ENCODE peak calls at places on chromosomes 7 and 10, in six cellular contexts. B, S, J, Z, H and D are unnamed samples.

GRCh38 chr10:16828731-16829175 is 11.5 kb upstream of the RSU1 start:
- DNase-seq in B (no peak), S (no peak), J (no peak), Z (no peak), H (no peak), D (no peak)

GRCh38 chr10:84194424-84195043 is at the start of gene CDHR1:
- DNase-seq in B (no peak), S (no peak), J (no peak), Z (peak; percentile 85), H (peak; percentile 72), D (peak; percentile 81)

GRCh38 chr10:124732931-124733536 is 11.1 kb downstream of the FAM53B start:
- DNase-seq in B (no peak), S (no peak), J (no peak), Z (peak; percentile 66), H (peak; percentile 79), D (peak; percentile 59)

GRCh38 chr10:121337356-121337936 is 260.8 kb downstream of the FGFR2 start:
- DNase-seq in B (no peak), S (no peak), J (no peak), Z (no peak), H (no peak), D (no peak)

GRCh38 chr7:38190010-38190409 is 12.0 kb downstream of the STARD3NL start:
- DNase-seq in B (no peak), S (no peak), J (no peak), Z (no peak), H (no peak), D (no peak)

GRCh38 chr10:34183397-34183796 is 631.7 kb downstream of the PARD3 start:
- DNase-seq in B (no peak), S (no peak), J (no peak), Z (no peak), H (no peak), D (no peak)

GRCh38 chr7:151599401-151600227 is 79.9 kb upstream of the RHEB start:
- DNase-seq in B (peak; percentile 68), S (peak; percentile 66), J (peak; percentile 37), Z (no peak), H (no peak), D (no peak)

GRCh38 chr10:116836902-116837513 is 12.3 kb upstream of the ENO4 start:
- DNase-seq in B (no peak), S (no peak), J (no peak), Z (no peak), H (no peak), D (no peak)

GRCh38 chr7:129980667-129981066 is 27.9 kb upstream of the UBE2H start:
- DNase-seq in B (no peak), S (no peak), J (no peak), Z (no peak), H (no peak), D (no peak)

GRCh38 chr10:50552771-50553535 is 70.8 kb downstream of the SGMS1 start:
- DNase-seq in B (no peak), S (peak; percentile 30), J (no peak), Z (no peak), H (peak; percentile 56), D (no peak)
- TF ChIP-seq CTCF in B (no peak), S (peak; percentile 23), J (no peak), Z (no peak), H (peak; percentile 23), D (peak; percentile 31)

DNA sequence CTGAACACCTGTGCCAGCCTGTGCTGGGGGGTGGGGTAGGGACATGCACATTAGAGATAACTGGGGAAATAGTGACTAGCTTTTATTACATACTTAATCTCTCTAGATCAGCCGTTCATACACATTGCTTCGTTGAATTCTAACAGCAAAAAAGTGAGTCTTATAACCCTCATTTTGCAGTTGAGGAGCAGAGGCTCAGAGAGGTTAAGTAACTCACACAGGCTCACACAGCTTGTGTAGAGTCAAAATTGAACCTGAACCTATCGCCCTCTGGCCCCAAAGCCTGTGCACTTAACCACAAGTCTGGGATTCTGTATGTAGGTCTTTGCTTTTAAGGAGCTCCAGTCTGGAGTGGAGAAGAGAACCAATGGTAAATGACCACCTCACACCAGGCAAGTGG is 59.9 kb downstream of the CDH23 start:
- DNase-seq in B (no peak), S (no peak), J (no peak), Z (no peak), H (no peak), D (no peak)
- TF ChIP-seq CTCF in B (no peak), S (no peak), J (no peak), Z (no peak), H (no peak), D (no peak)

GRCh38 chr10:46301721-46302479 is 15.1 kb downstream of the ANTXRL start:
- DNase-seq in B (no peak), S (no peak), J (no peak), Z (no peak), H (no peak), D (no peak)
- TF ChIP-seq CTCF in B (no peak), S (no peak), J (no peak), Z (no peak), H (no peak), D (no peak)

GRCh38 chr10:106278385-106278784 is 886.1 kb downstream of the SORCS1 start:
- DNase-seq in B (no peak), S (no peak), J (no peak), Z (no peak), H (no peak), D (no peak)
- TF ChIP-seq CTCF in B (no peak), S (no peak), J (no peak), Z (no peak), H (no peak), D (no peak)

GRCh38 chr10:112689327-112689726 is 242.3 kb downstream of the VTI1A start:
- DNase-seq in B (peak; percentile 10), S (peak; percentile 63), J (peak; percentile 12), Z (no peak), H (peak; percentile 14), D (no peak)
- TF ChIP-seq CTCF in B (peak; percentile 38), S (peak; percentile 51), J (no peak), Z (no peak), H (no peak), D (peak; percentile 10)

DNA sequence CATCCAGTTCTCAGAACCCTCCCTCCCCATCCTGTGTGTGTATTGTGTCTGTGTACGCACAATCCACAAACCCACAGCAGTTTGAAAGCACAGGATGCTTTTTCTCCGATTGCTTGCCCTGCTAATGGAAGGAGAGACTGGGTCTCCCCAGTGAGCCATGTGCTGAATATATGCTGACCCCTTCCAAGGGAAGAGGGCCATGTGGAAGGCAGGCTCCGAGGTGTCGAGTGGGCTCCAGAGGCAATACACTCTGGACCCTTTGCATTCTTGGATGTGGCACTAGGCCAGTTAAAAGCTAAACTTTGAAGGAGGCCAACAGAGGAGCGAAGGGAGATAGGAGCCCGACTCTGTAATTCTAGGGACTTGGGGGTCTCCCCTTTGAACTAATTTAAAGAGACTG is 10.7 kb downstream of the DUSP5 start:
- DNase-seq in B (no peak), S (no peak), J (no peak), Z (no peak), H (no peak), D (no peak)
- TF ChIP-seq CTCF in B (no peak), S (no peak), J (no peak), Z (no peak), H (no peak), D (no peak)

DNA sequence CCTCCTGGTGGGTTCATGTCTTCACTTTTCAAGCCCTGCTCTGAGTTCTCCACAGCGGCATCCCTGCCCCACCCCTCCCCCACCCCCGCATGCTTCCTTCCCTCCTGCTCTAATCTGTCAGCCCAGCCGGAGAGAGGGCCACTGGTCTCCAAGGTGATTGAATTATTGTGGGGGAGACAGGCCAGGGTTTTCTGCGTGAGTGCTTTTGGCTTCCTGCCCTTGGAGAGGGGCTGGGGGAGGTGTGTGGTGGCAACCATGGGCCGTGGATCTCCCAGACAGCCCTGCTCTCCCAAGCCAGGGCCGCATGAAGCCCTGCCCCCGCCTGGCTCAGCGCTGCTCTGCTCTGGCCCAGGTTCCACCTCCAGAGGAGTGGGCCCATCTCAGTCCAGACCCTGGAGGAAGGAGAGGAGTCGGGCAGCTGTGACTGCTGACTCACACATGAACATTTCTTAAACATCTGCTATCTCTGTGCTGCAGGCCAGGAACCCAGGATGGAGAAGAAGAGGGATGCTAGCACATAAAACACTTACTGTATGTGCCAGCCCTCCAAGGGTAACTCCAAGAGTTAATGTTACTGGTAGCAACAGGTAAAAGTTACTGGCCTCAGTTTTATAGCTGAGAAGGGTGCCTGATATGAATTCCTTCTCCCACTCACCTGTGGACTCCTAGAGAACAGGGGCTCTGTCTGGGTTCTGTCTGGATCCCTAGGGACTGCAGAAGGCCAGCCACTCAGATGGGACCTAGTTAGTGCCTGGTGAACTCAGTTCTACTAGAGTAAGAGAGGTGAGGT is 110.0 kb downstream of the ZMIZ1 start:
- DNase-seq in B (no peak), S (no peak), J (no peak), Z (no peak), H (no peak), D (no peak)
- TF ChIP-seq CTCF in B (no peak), S (no peak), J (no peak), Z (no peak), H (no peak), D (no peak)

GRCh38 chr7:28157826-28158416 is 22.7 kb downstream of the JAZF1 start:
- DNase-seq in B (no peak), S (no peak), J (no peak), Z (no peak), H (no peak), D (no peak)
- TF ChIP-seq CTCF in B (no peak), S (no peak), J (no peak), Z (no peak), H (no peak), D (no peak)

DNA sequence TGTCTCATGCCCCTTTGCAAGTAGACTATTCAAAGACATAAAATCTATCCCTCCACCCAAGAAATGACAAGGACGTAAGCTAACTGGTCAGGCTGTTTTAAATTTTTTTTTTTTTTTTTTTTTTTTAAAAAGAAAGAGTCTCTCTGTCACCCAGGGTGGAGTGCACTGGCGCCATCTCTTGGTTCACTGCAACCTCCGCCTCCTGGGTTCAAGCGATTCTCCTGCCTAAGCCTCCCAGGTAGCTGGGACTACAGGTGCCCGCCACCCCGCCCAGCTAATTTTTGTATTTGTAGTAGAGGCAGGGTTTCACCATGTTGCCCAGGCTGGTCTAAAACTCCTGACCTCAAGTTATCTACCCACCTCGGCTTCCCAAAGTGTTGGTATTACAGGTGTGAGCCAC is 11.2 kb downstream of the TRA2A start:
- DNase-seq in B (no peak), S (peak; percentile 29), J (no peak), Z (no peak), H (peak; percentile 24), D (no peak)
- TF ChIP-seq CTCF in B (peak; percentile 7), S (peak; percentile 40), J (no peak), Z (no peak), H (peak; percentile 22), D (peak; percentile 6)

GRCh38 chr10:22805304-22805703 is 90.9 kb upstream of the PIP4K2A start:
- DNase-seq in B (no peak), S (no peak), J (peak; percentile 38), Z (no peak), H (no peak), D (no peak)
- TF ChIP-seq CTCF in B (no peak), S (no peak), J (no peak), Z (no peak), H (no peak), D (no peak)